ENCODE peak calls at places on chromosomes 16 and 17, in eight cellular contexts. W, G, V, C, X, L, A and D are unnamed samples.

GRCh38 chr16:85309656-85310587 is 197.7 kb upstream of the CIBAR2 start:
- DNase-seq in W (no peak), G (no peak), V (no peak), C (no peak), X (no peak), L (no peak), A (no peak), D (no peak)

GRCh38 chr17:41772586-41773189 is 13.8 kb downstream of the JUP start:
- DNase-seq in W (no peak), G (no peak), V (no peak), C (no peak), X (no peak), L (no peak), A (no peak), D (no peak)

GRCh38 chr17:75227729-75228128 is 22.2 kb downstream of the NUP85 start:
- DNase-seq in W (no peak), G (no peak), V (no peak), C (no peak), X (no peak), L (no peak), A (no peak), D (no peak)

GRCh38 chr17:63490321-63490720 is 13.5 kb downstream of the ACE start:
- DNase-seq in W (no peak), G (no peak), V (no peak), C (no peak), X (no peak), L (no peak), A (no peak), D (no peak)

GRCh38 chr17:333626-334396 is 18.8 kb downstream of the RPH3AL start:
- DNase-seq in W (no peak), G (no peak), V (no peak), C (no peak), X (no peak), L (no peak), A (peak), D (peak)

GRCh38 chr16:57577691-57578224 is 35.3 kb downstream of the ADGRG5 start:
- DNase-seq in W (no peak), G (no peak), V (no peak), C (no peak), X (no peak), L (no peak), A (no peak), D (no peak)

GRCh38 chr16:27221576-27222498 is 18.5 kb downstream of the KDM8 start:
- DNase-seq in W (no peak), G (no peak), V (no peak), C (peak), X (peak), L (no peak), A (peak), D (no peak)

GRCh38 chr17:58329035-58329807 is 626 bp upstream of the TSPOAP1 start:
- DNase-seq in W (no peak), G (peak), V (no peak), C (no peak), X (no peak), L (no peak), A (no peak), D (peak)